ENCODE peak calls at places on chromosomes 6 and 20, in nine cellular contexts. F, W, H, R, K, N, D, M and T are unnamed samples.

GRCh38 chr20:46056970-46057855 is 28.2 kb downstream of the SLC12A5 start:
- DNase-seq in K (peak; percentile 18), N (peak; percentile 45), D (no peak), M (no peak), H (no peak), F (peak; percentile 52), W (no peak), R (no peak), T (peak; percentile 32)

GRCh38 chr6:122365775-122366403 is 33.6 kb upstream of the HSF2 start:
- DNase-seq in K (no peak), H (no peak), F (no peak), R (no peak), M (no peak), N (no peak), D (no peak), W (no peak), T (peak; percentile 6)

GRCh38 chr6:51411726-51412125 is 593.1 kb downstream of the TFAP2B start:
- DNase-seq in H (no peak), D (no peak), R (no peak), N (no peak), F (no peak), M (no peak), W (no peak), K (no peak), T (no peak)

GRCh38 chr6:82097676-82098075 is 149.9 kb downstream of the IBTK start:
- DNase-seq in N (no peak), W (no peak), D (no peak), F (no peak), K (no peak), H (no peak), R (peak; percentile 18), M (no peak), T (no peak)

GRCh38 chr6:70131528-70131927 is 171.4 kb downstream of the COL9A1 start:
- DNase-seq in N (no peak), F (no peak), M (no peak), K (no peak), R (no peak), W (no peak), D (no peak), H (no peak), T (no peak)

GRCh38 chr20:9515761-9516657 is 1.6 kb downstream of the LAMP5 start:
- DNase-seq in R (no peak), H (no peak), D (no peak), N (no peak), F (no peak), M (no peak), K (peak; percentile 34), W (no peak), T (no peak)

GRCh38 chr20:37236462-37236861 is 25.2 kb downstream of the GHRH start:
- DNase-seq in D (no peak), H (no peak), K (no peak), R (no peak), N (no peak), W (peak; percentile 5), M (no peak), F (no peak), T (no peak)

GRCh38 chr20:14334306-14334930 is 3.0 kb downstream of the FLRT3 start:
- DNase-seq in F (peak; percentile 18), N (no peak), R (peak; percentile 71), D (peak; percentile 47), H (no peak), W (peak; percentile 37), K (peak; percentile 59), M (no peak), T (no peak)

GRCh38 chr6:46022110-46022948 is 6.7 kb upstream of the CLIC5 start:
- DNase-seq in M (no peak), D (no peak), N (no peak), F (no peak), R (no peak), W (no peak), H (no peak), K (no peak), T (no peak)

GRCh38 chr6:43147691-43148477 is 23.2 kb upstream of the SRF start:
- DNase-seq in K (no peak), D (no peak), H (no peak), N (no peak), F (no peak), M (no peak), R (no peak), W (no peak), T (no peak)

GRCh38 chr6:88380083-88380482 is 213.9 kb upstream of the CNR1 start:
- DNase-seq in K (peak; percentile 2), H (no peak), F (peak; percentile 46), W (no peak), M (peak; percentile 40), D (no peak), N (no peak), R (peak; percentile 23), T (peak; percentile 41)

GRCh38 chr20:41738584-41739193 is 120.5 kb upstream of the CHD6 start:
- DNase-seq in H (no peak), M (no peak), R (peak; percentile 52), K (peak; percentile 46), F (no peak), W (peak; percentile 52), N (peak; percentile 66), D (peak; percentile 58), T (peak; percentile 33)

GRCh38 chr20:62925420-62926228 is 681 bp downstream of the DIDO1 start:
- DNase-seq in D (peak; percentile 45), R (peak; percentile 34), M (no peak), N (no peak), F (no peak), K (peak; percentile 29), H (no peak), W (peak; percentile 42), T (peak; percentile 37)

GRCh38 chr20:62922451-62922921 is 3.8 kb downstream of the DIDO1 start:
- DNase-seq in R (no peak), M (no peak), F (no peak), N (no peak), H (no peak), W (no peak), K (no peak), D (no peak), T (no peak)

GRCh38 chr20:62923669-62924566 is 2.4 kb downstream of the DIDO1 start:
- DNase-seq in M (no peak), F (no peak), K (no peak), W (no peak), R (no peak), D (no peak), H (no peak), N (no peak), T (no peak)

GRCh38 chr20:62926229-62927127 is at the start of gene DIDO1:
- DNase-seq in D (peak; percentile 92), R (peak; percentile 88), N (peak; percentile 97), H (peak; percentile 95), M (peak; percentile 80), W (peak; percentile 89), F (peak; percentile 88), K (peak; percentile 88), T (peak; percentile 97)

GRCh38 chr20:62924567-62925419 is 1.5 kb downstream of the DIDO1 start:
- DNase-seq in D (no peak), R (peak; percentile 42), H (no peak), F (no peak), N (no peak), K (no peak), W (no peak), M (peak; percentile 48), T (no peak)
- TF ChIP-seq POLR2A in D (no peak), R (no peak), H (no peak), F (no peak), N (no peak), K (no peak), W (no peak), M (no peak), T (no peak)

GRCh38 chr6:149922642-149923326 is at the start of gene RAET1G:
- DNase-seq in W (peak; percentile 82), D (peak; percentile 88), H (peak; percentile 61), N (peak; percentile 88), R (peak; percentile 81), F (peak; percentile 90), M (peak; percentile 93), K (peak; percentile 95), T (peak; percentile 73)
- TF ChIP-seq POLR2A in W (peak; percentile 65), D (no peak), H (no peak), N (no peak), R (peak; percentile 37), F (peak; percentile 33), M (no peak), K (peak; percentile 74), T (peak; percentile 39)

DNA sequence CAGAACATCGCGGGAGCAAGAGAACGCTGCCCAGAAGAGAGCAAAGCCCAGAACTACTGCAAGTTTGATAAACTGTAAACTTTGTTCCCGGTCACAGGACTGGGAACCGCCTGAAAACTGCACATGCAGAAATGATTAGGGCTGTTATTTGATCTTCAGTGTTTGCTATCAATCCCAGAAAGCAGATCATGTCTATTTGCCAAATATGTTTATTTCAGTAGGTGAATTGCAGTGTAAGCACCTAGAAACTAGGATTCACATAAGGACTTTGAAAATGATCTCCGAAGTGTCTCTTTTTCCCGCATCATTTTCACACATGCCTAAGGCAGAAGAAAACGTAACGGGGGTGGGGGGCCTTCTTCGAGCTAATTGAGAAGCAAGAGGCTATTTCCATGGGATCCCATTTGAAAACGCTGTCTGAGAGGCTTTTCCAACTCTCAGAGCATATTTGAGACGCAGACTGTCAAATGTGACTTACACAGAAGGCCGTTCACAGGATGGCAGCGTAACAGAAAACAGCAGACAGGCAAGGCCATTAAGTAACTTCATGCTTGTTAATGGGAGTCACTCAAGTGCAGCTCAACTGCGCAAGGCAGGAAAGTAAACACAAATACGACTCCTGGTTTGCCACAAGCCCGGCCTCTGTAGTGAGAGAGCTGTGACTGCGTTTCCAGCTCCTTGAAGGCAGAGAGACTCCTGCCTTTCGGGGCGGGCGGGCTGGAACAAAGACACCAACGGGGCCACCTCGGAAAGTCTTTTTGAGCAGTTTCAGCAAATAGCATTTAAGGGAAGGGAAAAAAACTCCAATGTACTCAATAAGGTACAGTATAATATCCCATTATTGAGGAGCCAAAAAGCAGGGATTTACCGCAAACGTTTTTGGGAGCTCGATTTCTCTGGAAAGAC is 144.7 kb upstream of the ZNF217 start:
- DNase-seq in D (peak; percentile 85), K (peak; percentile 89), H (no peak), F (peak; percentile 64), W (peak; percentile 81), M (peak; percentile 86), R (peak; percentile 95), N (peak; percentile 66), T (peak; percentile 33)
- TF ChIP-seq POLR2A in D (no peak), K (peak; percentile 82), H (no peak), F (peak; percentile 48), W (peak; percentile 92), M (no peak), R (peak; percentile 41), N (peak; percentile 63), T (peak; percentile 43)

GRCh38 chr20:33791021-33791420 is 20.1 kb upstream of the CHMP4B start:
- DNase-seq in D (no peak), N (no peak), F (no peak), H (no peak), M (no peak), R (no peak), K (no peak), W (no peak), T (no peak)

GRCh38 chr20:33789858-33790182 is 21.3 kb upstream of the CHMP4B start:
- DNase-seq in D (no peak), W (no peak), F (no peak), R (no peak), H (no peak), N (no peak), K (no peak), M (no peak), T (no peak)

GRCh38 chr20:33788351-33789049 is 22.6 kb upstream of the CHMP4B start:
- DNase-seq in R (no peak), F (no peak), K (peak; percentile 42), M (no peak), H (no peak), N (no peak), D (peak; percentile 79), W (no peak), T (no peak)

GRCh38 chr20:33790571-33790970 is 20.6 kb upstream of the CHMP4B start:
- DNase-seq in N (no peak), M (no peak), D (peak; percentile 42), W (peak; percentile 70), H (no peak), R (no peak), K (no peak), F (no peak), T (no peak)

GRCh38 chr20:33789109-33789857 is 21.9 kb upstream of the CHMP4B start:
- DNase-seq in R (peak; percentile 96), D (peak; percentile 85), M (peak; percentile 23), W (peak; percentile 70), H (no peak), F (peak; percentile 37), K (peak; percentile 94), N (no peak), T (peak; percentile 97)
- TF ChIP-seq POLR2A in R (no peak), D (no peak), M (no peak), W (no peak), H (no peak), F (no peak), K (no peak), N (no peak), T (peak; percentile 5)